ENCODE peak calls at places on chromosomes 7 and 10, in eight cellular contexts. One of them, this sample, is unnamed.
A peak's percentile ranks its signal among the peaks of the same experiment; 100 is the strongest.

GRCh38 chr7:1049801-1050200 is 5.5 kb downstream of the GPR146 start:
- DNase-seq in stimulated activated CD4-positive, alpha-beta T cell treated with anti-CD3 and anti-CD28 coated beads, Interleukin-12 subunit alpha, Interleukin-12 subunit beta, amount 100 ng/mL, for 48 hours: no peak
- DNase-seq in stimulated activated CD8-positive, alpha-beta memory T cell treated with anti-CD3 and anti-CD28 coated beads, Interleukin-15, amount 100 ng/mL, for 24 hours: no peak
- DNase-seq in smooth muscle cell of the brain vasculature: no peak
- DNase-seq in activated naive CD4-positive, alpha-beta T cell: no peak
- DNase-seq in A172: no peak
- DNase-seq in kidney tubule cell: no peak
- DNase-seq in CD8-positive, alpha-beta T cell: no peak
- DNase-seq in this sample: no peak

GRCh38 chr7:143443153-143443552 is at the start of gene TAS2R60:
- DNase-seq in A172: no peak
- DNase-seq in kidney tubule cell: no peak
- DNase-seq in CD8-positive, alpha-beta T cell: no peak
- DNase-seq in activated naive CD4-positive, alpha-beta T cell: no peak
- DNase-seq in stimulated activated CD8-positive, alpha-beta memory T cell treated with anti-CD3 and anti-CD28 coated beads, Interleukin-15, amount 100 ng/mL, for 24 hours: no peak
- DNase-seq in stimulated activated CD4-positive, alpha-beta T cell treated with anti-CD3 and anti-CD28 coated beads, Interleukin-12 subunit alpha, Interleukin-12 subunit beta, amount 100 ng/mL, for 48 hours: no peak
- DNase-seq in smooth muscle cell of the brain vasculature: no peak
- DNase-seq in this sample: no peak

GRCh38 chr7:27151341-27151944 is 940 bp downstream of the HOXA3 start:
- DNase-seq in kidney tubule cell: no peak
- DNase-seq in A172: no peak
- DNase-seq in CD8-positive, alpha-beta T cell: no peak
- DNase-seq in smooth muscle cell of the brain vasculature: no peak
- DNase-seq in stimulated activated CD8-positive, alpha-beta memory T cell treated with anti-CD3 and anti-CD28 coated beads, Interleukin-15, amount 100 ng/mL, for 24 hours: no peak
- DNase-seq in activated naive CD4-positive, alpha-beta T cell: no peak
- DNase-seq in stimulated activated CD4-positive, alpha-beta T cell treated with anti-CD3 and anti-CD28 coated beads, Interleukin-12 subunit alpha, Interleukin-12 subunit beta, amount 100 ng/mL, for 48 hours: no peak
- DNase-seq in this sample: peak; percentile 23

GRCh38 chr7:155178096-155178495 is 108.0 kb downstream of the HTR5A start:
- DNase-seq in smooth muscle cell of the brain vasculature: no peak
- DNase-seq in stimulated activated CD4-positive, alpha-beta T cell treated with anti-CD3 and anti-CD28 coated beads, Interleukin-12 subunit alpha, Interleukin-12 subunit beta, amount 100 ng/mL, for 48 hours: no peak
- DNase-seq in A172: no peak
- DNase-seq in stimulated activated CD8-positive, alpha-beta memory T cell treated with anti-CD3 and anti-CD28 coated beads, Interleukin-15, amount 100 ng/mL, for 24 hours: no peak
- DNase-seq in activated naive CD4-positive, alpha-beta T cell: no peak
- DNase-seq in CD8-positive, alpha-beta T cell: no peak
- DNase-seq in kidney tubule cell: no peak
- DNase-seq in this sample: no peak

GRCh38 chr10:110568055-110568735 is 700 bp downstream of the SMC3 start:
- DNase-seq in CD8-positive, alpha-beta T cell: peak; percentile 40
- DNase-seq in stimulated activated CD4-positive, alpha-beta T cell treated with anti-CD3 and anti-CD28 coated beads, Interleukin-12 subunit alpha, Interleukin-12 subunit beta, amount 100 ng/mL, for 48 hours: peak; percentile 32
- DNase-seq in activated naive CD4-positive, alpha-beta T cell: peak; percentile 39
- DNase-seq in smooth muscle cell of the brain vasculature: no peak
- DNase-seq in stimulated activated CD8-positive, alpha-beta memory T cell treated with anti-CD3 and anti-CD28 coated beads, Interleukin-15, amount 100 ng/mL, for 24 hours: peak; percentile 28
- DNase-seq in A172: peak; percentile 30
- DNase-seq in kidney tubule cell: peak; percentile 30
- DNase-seq in this sample: no peak

GRCh38 chr7:43260980-43261878 is 148.8 kb downstream of the HECW1 start:
- DNase-seq in activated naive CD4-positive, alpha-beta T cell: peak; percentile 16
- DNase-seq in stimulated activated CD8-positive, alpha-beta memory T cell treated with anti-CD3 and anti-CD28 coated beads, Interleukin-15, amount 100 ng/mL, for 24 hours: peak; percentile 21
- DNase-seq in stimulated activated CD4-positive, alpha-beta T cell treated with anti-CD3 and anti-CD28 coated beads, Interleukin-12 subunit alpha, Interleukin-12 subunit beta, amount 100 ng/mL, for 48 hours: peak; percentile 42
- DNase-seq in CD8-positive, alpha-beta T cell: peak; percentile 38
- DNase-seq in smooth muscle cell of the brain vasculature: peak; percentile 72
- DNase-seq in kidney tubule cell: peak; percentile 88
- DNase-seq in A172: peak; percentile 89
- DNase-seq in this sample: peak; percentile 26

GRCh38 chr10:101063162-101063525 is 1.4 kb downstream of the KAZALD1 start:
- DNase-seq in CD8-positive, alpha-beta T cell: no peak
- DNase-seq in smooth muscle cell of the brain vasculature: no peak
- DNase-seq in A172: no peak
- DNase-seq in activated naive CD4-positive, alpha-beta T cell: no peak
- DNase-seq in kidney tubule cell: no peak
- DNase-seq in stimulated activated CD4-positive, alpha-beta T cell treated with anti-CD3 and anti-CD28 coated beads, Interleukin-12 subunit alpha, Interleukin-12 subunit beta, amount 100 ng/mL, for 48 hours: no peak
- DNase-seq in stimulated activated CD8-positive, alpha-beta memory T cell treated with anti-CD3 and anti-CD28 coated beads, Interleukin-15, amount 100 ng/mL, for 24 hours: no peak
- DNase-seq in this sample: no peak

GRCh38 chr10:71999360-72000072 is 35.3 kb downstream of the CHST3 start:
- DNase-seq in CD8-positive, alpha-beta T cell: no peak
- DNase-seq in activated naive CD4-positive, alpha-beta T cell: no peak
- DNase-seq in smooth muscle cell of the brain vasculature: peak; percentile 84
- DNase-seq in stimulated activated CD4-positive, alpha-beta T cell treated with anti-CD3 and anti-CD28 coated beads, Interleukin-12 subunit alpha, Interleukin-12 subunit beta, amount 100 ng/mL, for 48 hours: no peak
- DNase-seq in kidney tubule cell: no peak
- DNase-seq in A172: no peak
- DNase-seq in stimulated activated CD8-positive, alpha-beta memory T cell treated with anti-CD3 and anti-CD28 coated beads, Interleukin-15, amount 100 ng/mL, for 24 hours: no peak
- DNase-seq in this sample: no peak

GRCh38 chr7:116630357-116630756 is 41.6 kb upstream of the MET start:
- DNase-seq in kidney tubule cell: peak; percentile 54
- DNase-seq in stimulated activated CD8-positive, alpha-beta memory T cell treated with anti-CD3 and anti-CD28 coated beads, Interleukin-15, amount 100 ng/mL, for 24 hours: no peak
- DNase-seq in stimulated activated CD4-positive, alpha-beta T cell treated with anti-CD3 and anti-CD28 coated beads, Interleukin-12 subunit alpha, Interleukin-12 subunit beta, amount 100 ng/mL, for 48 hours: no peak
- DNase-seq in A172: no peak
- DNase-seq in activated naive CD4-positive, alpha-beta T cell: no peak
- DNase-seq in CD8-positive, alpha-beta T cell: no peak
- DNase-seq in smooth muscle cell of the brain vasculature: no peak
- DNase-seq in this sample: no peak

This sample was measured in breast epithelium.